ENCODE peak calls at places on chromosomes 6 and 20, in five cellular contexts. One of them, this sample, is unnamed.

GRCh38 chr6:161171207-161171606 is 102.7 kb downstream of the AGPAT4 start:
- DNase-seq in dorsolateral prefrontal cortex: no peak
- DNase-seq in heart left ventricle: no peak
- DNase-seq in psoas muscle: no peak
- DNase-seq in mammary epithelial cell: no peak
- DNase-seq in this sample: no peak

GRCh38 chr6:9745966-9746365 is 668.9 kb downstream of the TFAP2A start:
- DNase-seq in heart left ventricle: no peak
- DNase-seq in mammary epithelial cell: no peak
- DNase-seq in dorsolateral prefrontal cortex: no peak
- DNase-seq in psoas muscle: no peak
- DNase-seq in this sample: no peak

GRCh38 chr6:84554706-84555105 is 209.7 kb downstream of the TBX18 start:
- DNase-seq in psoas muscle: no peak
- DNase-seq in dorsolateral prefrontal cortex: no peak
- DNase-seq in mammary epithelial cell: no peak
- DNase-seq in heart left ventricle: no peak
- DNase-seq in this sample: no peak

GRCh38 chr6:117303323-117303722 is 38.0 kb downstream of the VGLL2 start:
- DNase-seq in heart left ventricle: no peak
- DNase-seq in mammary epithelial cell: no peak
- DNase-seq in dorsolateral prefrontal cortex: no peak
- DNase-seq in psoas muscle: no peak
- DNase-seq in this sample: no peak

GRCh38 chr20:4740774-4741431 is 19.2 kb downstream of the PRND start:
- DNase-seq in heart left ventricle: peak; percentile 38
- DNase-seq in mammary epithelial cell: no peak
- DNase-seq in psoas muscle: no peak
- DNase-seq in dorsolateral prefrontal cortex: peak; percentile 32
- DNase-seq in this sample: peak; percentile 79

GRCh38 chr6:145278163-145278807 is 457.0 kb downstream of the EPM2A start:
- DNase-seq in mammary epithelial cell: no peak
- DNase-seq in dorsolateral prefrontal cortex: no peak
- DNase-seq in heart left ventricle: no peak
- DNase-seq in psoas muscle: no peak
- DNase-seq in this sample: no peak

GRCh38 chr6:140101367-140101766 is 726.9 kb upstream of the CITED2 start:
- DNase-seq in psoas muscle: no peak
- DNase-seq in heart left ventricle: peak; percentile 16
- DNase-seq in dorsolateral prefrontal cortex: no peak
- DNase-seq in mammary epithelial cell: no peak
- DNase-seq in this sample: no peak

GRCh38 chr20:51916244-51916643 is 113.9 kb upstream of the SALL4 start:
- DNase-seq in psoas muscle: no peak
- DNase-seq in mammary epithelial cell: no peak
- DNase-seq in dorsolateral prefrontal cortex: no peak
- DNase-seq in heart left ventricle: no peak
- DNase-seq in this sample: no peak

GRCh38 chr20:50438986-50439407 is 71.2 kb upstream of the PTPN1 start:
- DNase-seq in psoas muscle: no peak
- DNase-seq in dorsolateral prefrontal cortex: no peak
- DNase-seq in heart left ventricle: no peak
- DNase-seq in mammary epithelial cell: peak; percentile 100
- DNase-seq in this sample: no peak

GRCh38 chr6:36131517-36132220 is 1.4 kb downstream of the MAPK13 start:
- DNase-seq in dorsolateral prefrontal cortex: no peak
- DNase-seq in mammary epithelial cell: no peak
- DNase-seq in heart left ventricle: no peak
- DNase-seq in psoas muscle: no peak
- DNase-seq in this sample: peak; percentile 83

GRCh38 chr20:54069501-54069971 is 858 bp downstream of the BCAS1 start:
- DNase-seq in mammary epithelial cell: no peak
- DNase-seq in heart left ventricle: no peak
- DNase-seq in dorsolateral prefrontal cortex: no peak
- DNase-seq in psoas muscle: no peak
- DNase-seq in this sample: no peak

GRCh38 chr6:27517928-27518787 is 45.3 kb upstream of the ZNF184 start:
- DNase-seq in dorsolateral prefrontal cortex: peak; percentile 35
- DNase-seq in heart left ventricle: no peak
- DNase-seq in psoas muscle: no peak
- DNase-seq in mammary epithelial cell: peak; percentile 8
- DNase-seq in this sample: no peak

GRCh38 chr20:19696620-19697019 is 61.4 kb upstream of the RIN2 start:
- DNase-seq in psoas muscle: no peak
- DNase-seq in dorsolateral prefrontal cortex: no peak
- DNase-seq in mammary epithelial cell: no peak
- DNase-seq in heart left ventricle: no peak
- DNase-seq in this sample: no peak

GRCh38 chr6:3471286-3471685 is 14.4 kb upstream of the SLC22A23 start:
- DNase-seq in psoas muscle: no peak
- DNase-seq in mammary epithelial cell: no peak
- DNase-seq in dorsolateral prefrontal cortex: no peak
- DNase-seq in heart left ventricle: no peak
- DNase-seq in this sample: no peak

GRCh38 chr20:47334022-47334551 is 22.4 kb downstream of the ZMYND8 start:
- DNase-seq in psoas muscle: peak; percentile 58
- DNase-seq in dorsolateral prefrontal cortex: no peak
- DNase-seq in heart left ventricle: no peak
- DNase-seq in mammary epithelial cell: peak; percentile 94
- DNase-seq in this sample: no peak

GRCh38 chr6:157725836-157726235 is 97.2 kb upstream of the SNX9 start:
- DNase-seq in dorsolateral prefrontal cortex: no peak
- DNase-seq in mammary epithelial cell: no peak
- DNase-seq in heart left ventricle: no peak
- DNase-seq in psoas muscle: no peak
- DNase-seq in this sample: no peak

GRCh38 chr6:133923938-133924593 is 29.0 kb upstream of the TBPL1 start:
- DNase-seq in mammary epithelial cell: peak; percentile 59
- DNase-seq in dorsolateral prefrontal cortex: peak; percentile 67
- DNase-seq in psoas muscle: no peak
- DNase-seq in heart left ventricle: peak; percentile 53
- DNase-seq in this sample: peak; percentile 84

GRCh38 chr6:24861934-24862333 is 63.2 kb upstream of the ARMH2 start:
- DNase-seq in psoas muscle: no peak
- DNase-seq in mammary epithelial cell: no peak
- DNase-seq in dorsolateral prefrontal cortex: no peak
- DNase-seq in heart left ventricle: no peak
- DNase-seq in this sample: no peak

GRCh38 chr6:41541364-41541763 is 4.8 kb upstream of the FOXP4 start:
- DNase-seq in heart left ventricle: no peak
- DNase-seq in psoas muscle: no peak
- DNase-seq in mammary epithelial cell: no peak
- DNase-seq in dorsolateral prefrontal cortex: no peak
- DNase-seq in this sample: no peak

GRCh38 chr6:12162203-12162602 is 128.0 kb upstream of the EDN1 start:
- DNase-seq in psoas muscle: no peak
- DNase-seq in heart left ventricle: no peak
- DNase-seq in dorsolateral prefrontal cortex: no peak
- DNase-seq in mammary epithelial cell: no peak
- DNase-seq in this sample: no peak

GRCh38 chr6:85110943-85111342 is 338.9 kb upstream of the NT5E start:
- DNase-seq in psoas muscle: no peak
- DNase-seq in mammary epithelial cell: no peak
- DNase-seq in heart left ventricle: no peak
- DNase-seq in dorsolateral prefrontal cortex: no peak
- DNase-seq in this sample: no peak

GRCh38 chr6:14905201-14905600 is 340.7 kb upstream of the JARID2 start:
- DNase-seq in mammary epithelial cell: no peak
- DNase-seq in dorsolateral prefrontal cortex: no peak
- DNase-seq in heart left ventricle: no peak
- DNase-seq in psoas muscle: no peak
- DNase-seq in this sample: no peak

GRCh38 chr6:121645100-121645745 is 209.8 kb downstream of the GJA1 start:
- DNase-seq in heart left ventricle: no peak
- DNase-seq in mammary epithelial cell: no peak
- DNase-seq in dorsolateral prefrontal cortex: no peak
- DNase-seq in psoas muscle: no peak
- DNase-seq in this sample: no peak

GRCh38 chr20:5797843-5798462 is 47.8 kb downstream of the SHLD1 start:
- DNase-seq in dorsolateral prefrontal cortex: no peak
- DNase-seq in psoas muscle: no peak
- DNase-seq in heart left ventricle: no peak
- DNase-seq in mammary epithelial cell: no peak
- DNase-seq in this sample: no peak

GRCh38 chr6:3835055-3835731 is 14.0 kb upstream of the FAM50B start:
- DNase-seq in psoas muscle: peak; percentile 81
- DNase-seq in heart left ventricle: no peak
- DNase-seq in dorsolateral prefrontal cortex: no peak
- DNase-seq in mammary epithelial cell: no peak
- DNase-seq in this sample: peak; percentile 5

GRCh38 chr20:52801628-52802006 is 170.5 kb upstream of the TSHZ2 start:
- DNase-seq in heart left ventricle: no peak
- DNase-seq in dorsolateral prefrontal cortex: peak; percentile 3
- DNase-seq in mammary epithelial cell: no peak
- DNase-seq in psoas muscle: no peak
- DNase-seq in this sample: no peak

GRCh38 chr20:61052195-61052594 is 199.9 kb upstream of the CDH4 start:
- DNase-seq in mammary epithelial cell: no peak
- DNase-seq in psoas muscle: no peak
- DNase-seq in heart left ventricle: no peak
- DNase-seq in dorsolateral prefrontal cortex: no peak
- DNase-seq in this sample: no peak

GRCh38 chr6:21811484-21811883 is 217.9 kb downstream of the SOX4 start:
- DNase-seq in mammary epithelial cell: no peak
- DNase-seq in heart left ventricle: no peak
- DNase-seq in dorsolateral prefrontal cortex: no peak
- DNase-seq in psoas muscle: no peak
- DNase-seq in this sample: no peak

GRCh38 chr6:21804941-21805610 is 211.5 kb downstream of the SOX4 start:
- DNase-seq in psoas muscle: no peak
- DNase-seq in heart left ventricle: peak; percentile 15
- DNase-seq in dorsolateral prefrontal cortex: no peak
- DNase-seq in mammary epithelial cell: no peak
- DNase-seq in this sample: no peak

GRCh38 chr6:21807299-21807698 is 213.7 kb downstream of the SOX4 start:
- DNase-seq in heart left ventricle: no peak
- DNase-seq in mammary epithelial cell: no peak
- DNase-seq in psoas muscle: no peak
- DNase-seq in dorsolateral prefrontal cortex: no peak
- DNase-seq in this sample: no peak

GRCh38 chr6:21808045-21808470 is 214.5 kb downstream of the SOX4 start:
- DNase-seq in dorsolateral prefrontal cortex: no peak
- DNase-seq in psoas muscle: no peak
- DNase-seq in mammary epithelial cell: peak; percentile 40
- DNase-seq in heart left ventricle: peak; percentile 21
- DNase-seq in this sample: peak; percentile 54

DNA sequence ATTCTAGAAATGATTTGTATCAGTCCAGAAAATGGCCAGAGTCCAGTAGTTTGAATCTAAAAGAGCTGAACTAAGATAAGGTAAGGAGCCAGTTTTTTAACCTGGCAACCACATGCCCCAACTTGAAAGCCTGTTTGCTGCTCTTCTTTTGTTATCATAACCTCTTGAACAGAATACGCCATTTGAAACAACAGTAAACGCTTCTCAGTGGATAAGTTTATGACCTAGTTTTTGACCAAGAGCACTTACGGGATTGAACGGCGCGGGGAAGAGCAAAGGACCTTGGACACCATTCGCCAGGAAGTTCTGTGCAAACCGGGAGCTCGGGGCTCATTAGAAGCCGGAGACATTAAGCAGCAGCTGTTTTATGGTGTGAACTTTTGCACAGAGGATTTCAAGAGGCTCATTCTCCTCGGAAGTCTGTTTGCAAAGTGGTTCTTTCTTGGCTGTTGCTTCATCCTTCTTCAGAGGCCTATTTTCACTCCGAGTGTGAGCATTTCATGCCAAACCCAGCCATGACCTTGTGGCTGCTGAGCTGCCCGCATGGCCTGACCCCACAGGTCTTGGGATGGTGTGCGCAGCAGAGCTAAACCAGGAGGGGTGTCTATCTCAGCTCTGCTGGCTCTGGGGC is 215.1 kb downstream of the SOX4 start:
- DNase-seq in dorsolateral prefrontal cortex: no peak
- DNase-seq in psoas muscle: no peak
- DNase-seq in heart left ventricle: peak; percentile 19
- DNase-seq in mammary epithelial cell: peak; percentile 27
- DNase-seq in this sample: peak; percentile 64
- H3K27ac ChIP-seq in dorsolateral prefrontal cortex: no peak overlapping the region
- H3K27ac ChIP-seq in psoas muscle: peak overlapping the region; percentile 15
- H3K27ac ChIP-seq in heart left ventricle: peak overlapping the region; percentile 8
- H3K27ac ChIP-seq in mammary epithelial cell: no peak overlapping the region
- H3K27ac ChIP-seq in this sample: peak overlapping the region; percentile 31

GRCh38 chr20:64137598-64138031 is 26.6 kb upstream of the MYT1 start:
- DNase-seq in mammary epithelial cell: no peak
- DNase-seq in heart left ventricle: no peak
- DNase-seq in dorsolateral prefrontal cortex: no peak
- DNase-seq in psoas muscle: no peak
- DNase-seq in this sample: no peak

GRCh38 chr20:64131406-64131805 is 24.0 kb upstream of the NPBWR2 start:
- DNase-seq in mammary epithelial cell: peak; percentile 11
- DNase-seq in dorsolateral prefrontal cortex: peak; percentile 63
- DNase-seq in heart left ventricle: no peak
- DNase-seq in psoas muscle: no peak
- DNase-seq in this sample: peak; percentile 54

GRCh38 chr20:64136004-64136710 is 28.1 kb upstream of the MYT1 start:
- DNase-seq in dorsolateral prefrontal cortex: no peak
- DNase-seq in heart left ventricle: no peak
- DNase-seq in mammary epithelial cell: no peak
- DNase-seq in psoas muscle: no peak
- DNase-seq in this sample: no peak

GRCh38 chr20:64130876-64131275 is 23.5 kb upstream of the NPBWR2 start:
- DNase-seq in dorsolateral prefrontal cortex: no peak
- DNase-seq in heart left ventricle: no peak
- DNase-seq in mammary epithelial cell: no peak
- DNase-seq in psoas muscle: no peak
- DNase-seq in this sample: no peak

DNA sequence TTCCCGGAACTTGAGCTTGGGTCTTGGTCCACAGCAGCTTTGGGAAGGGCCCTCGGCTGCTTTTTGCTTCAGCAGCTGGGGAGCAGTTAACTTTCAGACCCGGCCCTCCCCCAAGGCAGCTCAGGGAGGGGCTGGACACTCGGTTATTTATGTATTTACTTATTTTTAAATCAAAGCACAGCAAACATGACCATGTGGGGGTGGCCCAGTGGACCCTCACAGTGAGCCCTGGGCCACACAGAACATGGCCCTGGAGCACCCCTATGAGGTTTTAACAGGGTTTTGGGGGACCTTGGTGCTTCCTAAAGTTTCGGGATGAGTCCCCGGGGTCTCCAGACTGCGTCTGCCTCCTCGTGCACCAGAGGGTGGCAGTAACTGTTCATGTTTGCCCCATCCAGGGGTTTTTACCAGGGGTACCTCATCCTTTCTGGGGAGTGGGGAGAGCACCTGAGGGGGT is 26.6 kb upstream of the NPBWR2 start:
- DNase-seq in mammary epithelial cell: no peak
- DNase-seq in heart left ventricle: no peak
- DNase-seq in dorsolateral prefrontal cortex: no peak
- DNase-seq in psoas muscle: no peak
- DNase-seq in this sample: no peak
- TF ChIP-seq CTCF in mammary epithelial cell: peak; percentile 22
- TF ChIP-seq CTCF in heart left ventricle: no peak
- TF ChIP-seq CTCF in dorsolateral prefrontal cortex: no peak
- TF ChIP-seq CTCF in psoas muscle: peak; percentile 9
- TF ChIP-seq CTCF in this sample: no peak

GRCh38 chr6:111727798-111728197 is 122.1 kb upstream of the TRAF3IP2 start:
- DNase-seq in dorsolateral prefrontal cortex: no peak
- DNase-seq in heart left ventricle: no peak
- DNase-seq in psoas muscle: no peak
- DNase-seq in mammary epithelial cell: no peak
- DNase-seq in this sample: no peak
- H3K27ac ChIP-seq in dorsolateral prefrontal cortex: peak overlapping the region; percentile 10
- H3K27ac ChIP-seq in heart left ventricle: no peak overlapping the region
- H3K27ac ChIP-seq in psoas muscle: no peak overlapping the region
- H3K27ac ChIP-seq in mammary epithelial cell: no peak overlapping the region
- H3K27ac ChIP-seq in this sample: no peak overlapping the region

GRCh38 chr6:39812853-39813533 is 20.8 kb downstream of the DAAM2 start:
- DNase-seq in dorsolateral prefrontal cortex: no peak
- DNase-seq in mammary epithelial cell: no peak
- DNase-seq in heart left ventricle: peak; percentile 42
- DNase-seq in psoas muscle: no peak
- DNase-seq in this sample: peak; percentile 33
- TF ChIP-seq CTCF in dorsolateral prefrontal cortex: peak; percentile 29
- TF ChIP-seq CTCF in mammary epithelial cell: no peak
- TF ChIP-seq CTCF in heart left ventricle: no peak
- TF ChIP-seq CTCF in psoas muscle: no peak
- TF ChIP-seq CTCF in this sample: no peak